ENCODE peak calls at places on chromosomes 6 and 20, in ten cellular contexts. X is neural progenitor cell, K is choroid plexus epithelial cell, V is Calu3, Q is psoas muscle, N is lower leg skin, W is fibroblast of pulmonary artery, P is astrocyte of the spinal cord, D is left lung, R is GM20000. F is an unnamed sample.

GRCh38 chr6:154154389-154154967 is 115.4 kb downstream of the OPRM1 start:
- DNase-seq in X (peak), K (peak), V (peak), Q (no peak), N (no peak), W (peak), P (peak), D (no peak), R (peak), F (peak)

GRCh38 chr6:41706876-41707564 is 28.4 kb downstream of the TFEB start:
- DNase-seq in X (no peak), K (peak), V (no peak), Q (peak), N (peak), W (peak), P (peak), D (peak), R (peak), F (no peak)

GRCh38 chr6:99867026-99867425 is 127.0 kb downstream of the MCHR2 start:
- DNase-seq in X (no peak), K (no peak), V (no peak), Q (no peak), N (no peak), W (no peak), P (no peak), D (no peak), R (no peak), F (no peak)

GRCh38 chr20:33730946-33731692 is 677 bp upstream of the ZNF341 start:
- DNase-seq in X (peak), K (no peak), V (no peak), Q (no peak), N (no peak), W (no peak), P (no peak), D (no peak), R (no peak), F (no peak)

GRCh38 chr6:13248549-13248948 is 79.8 kb downstream of the TBC1D7 start:
- DNase-seq in X (no peak), K (no peak), V (no peak), Q (no peak), N (peak), W (no peak), P (no peak), D (no peak), R (no peak), F (no peak)

GRCh38 chr6:150987371-150987828 is 121.9 kb downstream of the MTHFD1L start:
- DNase-seq in X (no peak), K (peak), V (no peak), Q (no peak), N (no peak), W (no peak), P (no peak), D (no peak), R (peak), F (no peak)

GRCh38 chr20:38825901-38826625 is 20.6 kb downstream of the PPP1R16B start:
- DNase-seq in X (peak), K (peak), V (peak), Q (no peak), N (no peak), W (peak), P (peak), D (no peak), R (no peak), F (no peak)

GRCh38 chr6:113732384-113732966 is 124.7 kb upstream of the MARCKS start:
- DNase-seq in X (peak), K (peak), V (no peak), Q (no peak), N (no peak), W (peak), P (peak), D (no peak), R (no peak), F (no peak)

GRCh38 chr6:85868685-85869084 is 226.0 kb upstream of the SYNCRIP start:
- DNase-seq in X (no peak), K (no peak), V (no peak), Q (no peak), N (peak), W (no peak), P (no peak), D (peak), R (no peak), F (no peak)

GRCh38 chr20:9590189-9590588 is 75.8 kb downstream of the LAMP5 start:
- DNase-seq in X (no peak), K (peak), V (peak), Q (no peak), N (no peak), W (peak), P (peak), D (no peak), R (no peak), F (no peak)

GRCh38 chr6:148716811-148717210 is 30.0 kb upstream of the UST start:
- DNase-seq in X (no peak), K (peak), V (no peak), Q (no peak), N (no peak), W (peak), P (no peak), D (no peak), R (no peak), F (no peak)

GRCh38 chr20:8007490-8007889 is 12.1 kb downstream of the TMX4 start:
- DNase-seq in X (no peak), K (no peak), V (no peak), Q (no peak), N (no peak), W (no peak), P (no peak), D (no peak), R (no peak), F (no peak)

GRCh38 chr20:25274891-25275812 is 27.3 kb downstream of the PYGB start:
- DNase-seq in X (no peak), K (no peak), V (no peak), Q (peak), N (peak), W (no peak), P (no peak), D (no peak), R (no peak), F (no peak)

GRCh38 chr20:4111440-4112411 is 96.4 kb upstream of the RNF24 start:
- DNase-seq in X (no peak), K (no peak), V (no peak), Q (no peak), N (peak), W (no peak), P (no peak), D (no peak), R (no peak), F (no peak)

GRCh38 chr6:17017416-17017815 is 84.4 kb upstream of the STMND1 start:
- DNase-seq in X (no peak), K (no peak), V (no peak), Q (no peak), N (no peak), W (no peak), P (no peak), D (no peak), R (no peak), F (no peak)

GRCh38 chr6:106525111-106525884 is 104.0 kb downstream of the RTN4IP1 start:
- DNase-seq in X (no peak), K (no peak), V (no peak), Q (no peak), N (no peak), W (no peak), P (no peak), D (no peak), R (peak), F (peak)

GRCh38 chr20:10079964-10080363 is 45.2 kb downstream of the ANKEF1 start:
- DNase-seq in X (no peak), K (peak), V (no peak), Q (no peak), N (no peak), W (peak), P (peak), D (no peak), R (no peak), F (no peak)

GRCh38 chr20:22070546-22070945 is 365.1 kb downstream of the PAX1 start:
- DNase-seq in X (no peak), K (peak), V (no peak), Q (peak), N (no peak), W (no peak), P (no peak), D (no peak), R (no peak), F (no peak)

GRCh38 chr6:106103728-106104109 is 17.6 kb downstream of the PRDM1 start:
- DNase-seq in X (no peak), K (no peak), V (peak), Q (no peak), N (no peak), W (no peak), P (no peak), D (no peak), R (no peak), F (peak)

GRCh38 chr6:28402197-28402596 is 2.6 kb upstream of the ZSCAN12 start:
- DNase-seq in X (no peak), K (no peak), V (no peak), Q (no peak), N (no peak), W (no peak), P (no peak), D (no peak), R (no peak), F (no peak)

GRCh38 chr6:135568366-135568765 is 70.8 kb upstream of the AHI1 start:
- DNase-seq in X (no peak), K (peak), V (no peak), Q (no peak), N (no peak), W (peak), P (peak), D (no peak), R (peak), F (peak)

GRCh38 chr6:40439401-40439800 is 147.8 kb downstream of the LRFN2 start:
- DNase-seq in X (no peak), K (no peak), V (no peak), Q (no peak), N (no peak), W (no peak), P (no peak), D (no peak), R (no peak), F (no peak)

GRCh38 chr20:51495921-51496545 is 46.5 kb downstream of the NFATC2 start:
- DNase-seq in X (no peak), K (no peak), V (no peak), Q (no peak), N (peak), W (no peak), P (no peak), D (no peak), R (no peak), F (no peak)

GRCh38 chr6:45637611-45638257 is 260.0 kb upstream of the SUPT3H start:
- DNase-seq in X (no peak), K (peak), V (no peak), Q (no peak), N (no peak), W (no peak), P (peak), D (no peak), R (no peak), F (no peak)

GRCh38 chr20:49831022-49831769 is 18.6 kb downstream of the SLC9A8 start:
- DNase-seq in X (no peak), K (peak), V (no peak), Q (no peak), N (no peak), W (peak), P (no peak), D (no peak), R (no peak), F (no peak)

GRCh38 chr20:35729283-35729807 is 12.7 kb downstream of the RBM39 start:
- DNase-seq in X (no peak), K (no peak), V (no peak), Q (no peak), N (no peak), W (no peak), P (no peak), D (no peak), R (no peak), F (no peak)

GRCh38 chr20:34637245-34638185 is 39.4 kb downstream of the PIGU start:
- DNase-seq in X (no peak), K (peak), V (no peak), Q (peak), N (peak), W (peak), P (peak), D (no peak), R (no peak), F (no peak)

GRCh38 chr20:44302026-44302669 is 8.9 kb downstream of the FITM2 start:
- DNase-seq in X (no peak), K (no peak), V (no peak), Q (no peak), N (no peak), W (no peak), P (no peak), D (no peak), R (no peak), F (no peak)

GRCh38 chr6:3551716-3552511 is 95.1 kb upstream of the SLC22A23 start:
- DNase-seq in X (no peak), K (no peak), V (no peak), Q (no peak), N (no peak), W (no peak), P (no peak), D (no peak), R (no peak), F (no peak)

GRCh38 chr6:11194399-11195274 is 37.8 kb downstream of the NEDD9 start:
- DNase-seq in X (peak), K (peak), V (no peak), Q (no peak), N (no peak), W (peak), P (peak), D (no peak), R (no peak), F (no peak)

GRCh38 chr6:33792990-33793389 is 4.1 kb upstream of the LEMD2 start:
- DNase-seq in X (no peak), K (no peak), V (no peak), Q (no peak), N (no peak), W (no peak), P (no peak), D (peak), R (no peak), F (no peak)

GRCh38 chr6:33798343-33798848 is 5.4 kb downstream of the MLN start:
- DNase-seq in X (no peak), K (no peak), V (no peak), Q (no peak), N (no peak), W (no peak), P (no peak), D (peak), R (no peak), F (no peak)

GRCh38 chr6:33790910-33791309 is 2.0 kb upstream of the LEMD2 start:
- DNase-seq in X (no peak), K (no peak), V (no peak), Q (no peak), N (no peak), W (no peak), P (no peak), D (peak), R (no peak), F (no peak)

GRCh38 chr6:33797635-33798342 is 6.0 kb downstream of the MLN start:
- DNase-seq in X (peak), K (no peak), V (no peak), Q (no peak), N (no peak), W (no peak), P (no peak), D (peak), R (no peak), F (no peak)

DNA sequence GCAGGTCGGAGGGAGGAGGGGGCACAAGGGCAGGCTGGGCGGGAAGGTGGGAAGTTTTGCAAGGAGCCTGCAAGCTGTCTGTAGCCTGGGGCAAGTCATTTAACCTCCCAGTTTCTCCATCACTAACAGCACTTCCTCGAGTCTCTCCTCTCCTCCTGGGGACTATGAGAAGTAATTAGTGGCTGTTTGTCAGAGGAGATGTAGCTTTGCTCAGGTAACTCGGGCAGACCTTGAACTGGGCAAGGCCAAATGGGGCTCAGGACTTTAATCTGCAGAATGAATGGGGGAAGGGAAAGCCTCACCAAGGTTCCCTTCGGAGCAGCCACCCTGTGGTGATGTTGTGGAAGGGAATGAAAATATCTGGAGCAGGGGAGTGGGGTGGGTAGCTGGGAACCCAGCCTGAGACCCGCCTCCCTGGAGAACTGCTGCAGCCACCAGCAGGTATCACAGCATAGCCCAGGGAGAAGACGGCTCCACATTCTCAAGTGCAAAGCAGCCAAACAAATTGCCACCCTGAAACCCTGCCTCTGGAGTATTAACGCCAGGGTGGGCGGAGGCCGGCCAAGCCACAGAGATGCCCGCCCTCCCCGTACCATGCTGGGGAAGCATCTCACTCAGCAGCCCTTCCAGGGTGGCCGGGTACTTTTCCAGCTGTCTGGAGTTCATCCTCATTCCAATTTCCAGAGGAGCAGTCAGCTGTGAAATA is 6.1 kb upstream of the LEMD2 start:
- DNase-seq in X (no peak), K (no peak), V (no peak), Q (no peak), N (no peak), W (no peak), P (no peak), D (peak), R (no peak), F (no peak)
- TF ChIP-seq CTCF in X (no peak), K (peak), V (no peak), Q (no peak), N (no peak), W (no peak), P (no peak), D (no peak), R (no peak), F (no peak)

GRCh38 chr20:13222319-13222716 is 1.2 kb downstream of the ISM1 start:
- DNase-seq in X (peak), K (no peak), V (no peak), Q (no peak), N (no peak), W (no peak), P (no peak), D (no peak), R (no peak), F (no peak)

GRCh38 chr20:13220194-13220856 is 749 bp upstream of the ISM1 start:
- DNase-seq in X (peak), K (peak), V (peak), Q (peak), N (no peak), W (peak), P (peak), D (peak), R (peak), F (peak)

GRCh38 chr20:13220857-13221297 is at the start of gene ISM1:
- DNase-seq in X (peak), K (no peak), V (peak), Q (peak), N (peak), W (no peak), P (peak), D (peak), R (peak), F (peak)

GRCh38 chr20:13221313-13221672 is 219 bp downstream of the ISM1 start:
- DNase-seq in X (no peak), K (no peak), V (no peak), Q (peak), N (no peak), W (no peak), P (no peak), D (no peak), R (no peak), F (no peak)

GRCh38 chr20:13221673-13222318 is 722 bp downstream of the ISM1 start:
- DNase-seq in X (peak), K (peak), V (peak), Q (peak), N (peak), W (peak), P (peak), D (peak), R (peak), F (peak)
- TF ChIP-seq CTCF in X (peak), K (no peak), V (no peak), Q (no peak), N (no peak), W (no peak), P (no peak), D (no peak), R (no peak), F (no peak)

GRCh38 chr20:23320317-23320716 is 30.3 kb upstream of the NXT1 start:
- DNase-seq in X (no peak), K (peak), V (peak), Q (no peak), N (no peak), W (peak), P (no peak), D (no peak), R (no peak), F (no peak)
- TF ChIP-seq CTCF in X (peak), K (peak), V (no peak), Q (no peak), N (no peak), W (peak), P (peak), D (peak), R (no peak), F (no peak)

GRCh38 chr6:136582702-136583471 is 32.7 kb upstream of the MAP7 start:
- DNase-seq in X (no peak), K (peak), V (no peak), Q (no peak), N (no peak), W (peak), P (peak), D (no peak), R (no peak), F (no peak)
- TF ChIP-seq CTCF in X (peak), K (peak), V (no peak), Q (peak), N (no peak), W (peak), P (peak), D (peak), R (no peak), F (peak)

GRCh38 chr6:1285589-1286340 is 26.1 kb upstream of the FOXQ1 start:
- DNase-seq in X (no peak), K (peak), V (no peak), Q (no peak), N (no peak), W (no peak), P (peak), D (no peak), R (no peak), F (no peak)
- TF ChIP-seq CTCF in X (no peak), K (peak), V (no peak), Q (no peak), N (no peak), W (no peak), P (peak), D (no peak), R (no peak), F (no peak)

DNA sequence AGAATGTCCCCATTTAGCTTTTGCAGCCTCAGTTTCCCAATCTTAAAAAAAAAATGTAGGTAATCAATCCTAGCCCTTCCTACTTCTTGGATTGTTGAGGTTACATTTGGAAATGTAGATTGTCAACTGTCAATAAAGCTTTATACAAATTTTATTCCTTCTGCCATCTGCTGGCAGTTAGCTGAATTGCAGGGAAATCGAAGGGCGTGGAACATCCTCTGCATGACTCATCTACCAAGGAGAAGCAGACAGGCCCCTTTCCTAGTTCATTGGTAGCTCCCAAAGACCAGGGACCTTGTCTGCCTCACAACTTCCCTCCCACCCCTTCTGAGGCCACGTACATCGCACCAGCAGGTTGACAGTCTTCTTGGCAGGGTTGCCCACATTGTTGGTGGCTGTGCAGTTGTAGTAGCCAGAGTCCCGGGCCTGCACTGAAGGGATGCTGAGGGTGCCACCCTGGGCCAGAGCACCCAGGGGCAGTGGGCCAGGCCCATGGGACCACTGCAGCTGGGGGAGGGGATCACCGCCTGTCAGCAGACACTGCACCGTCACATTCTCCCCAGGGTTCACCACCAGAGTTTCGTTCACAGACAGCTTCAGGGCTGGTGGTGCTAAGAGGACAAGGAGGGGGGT is 43.6 kb downstream of the MDGA1 start:
- DNase-seq in X (no peak), K (peak), V (peak), Q (no peak), N (no peak), W (peak), P (peak), D (no peak), R (peak), F (peak)
- TF ChIP-seq CTCF in X (peak), K (peak), V (peak), Q (peak), N (no peak), W (peak), P (peak), D (peak), R (peak), F (peak)

GRCh38 chr20:63778857-63779256 is 39.3 kb downstream of the SLC2A4RG start:
- DNase-seq in X (no peak), K (no peak), V (no peak), Q (no peak), N (no peak), W (no peak), P (no peak), D (peak), R (no peak), F (no peak)
- TF ChIP-seq CTCF in X (no peak), K (peak), V (peak), Q (no peak), N (no peak), W (no peak), P (no peak), D (no peak), R (no peak), F (no peak)

F was measured in GM13977.